ENCODE peak calls at places on chromosomes 3 and 15, in four cellular contexts. B, D, R and I are unnamed samples.

GRCh38 chr15:99336794-99337193 is 85.5 kb downstream of the LRRC28 start:
- DNase-seq in B (no peak), D (no peak), R (no peak), I (no peak)

GRCh38 chr3:19898725-19899124 is 35.3 kb downstream of the EFHB start:
- DNase-seq in B (no peak), D (no peak), R (no peak), I (no peak)

GRCh38 chr3:24237971-24238767 is 256.5 kb downstream of the THRB start:
- DNase-seq in B (no peak), D (peak), R (peak), I (peak)

GRCh38 chr15:60373327-60373726 is 24.5 kb downstream of the ANXA2 start:
- DNase-seq in B (no peak), D (no peak), R (no peak), I (no peak)

GRCh38 chr3:13301295-13301987 is 118.7 kb downstream of the NUP210 start:
- DNase-seq in B (no peak), D (no peak), R (peak), I (peak)

GRCh38 chr3:96803860-96804259 is 10.5 kb upstream of the EPHA6 start:
- DNase-seq in B (no peak), D (no peak), R (no peak), I (no peak)

GRCh38 chr3:136750209-136750921 is 1.8 kb downstream of the STAG1 start:
- DNase-seq in B (no peak), D (peak), R (no peak), I (no peak)

GRCh38 chr3:134361162-134361831 is 12.9 kb downstream of the AMOTL2 start:
- DNase-seq in B (peak), D (no peak), R (no peak), I (no peak)

GRCh38 chr3:123076496-123077418 is 9.9 kb downstream of the PDIA5 start:
- DNase-seq in B (peak), D (no peak), R (no peak), I (no peak)

GRCh38 chr15:67400890-67401289 is 120.0 kb upstream of the C15orf61 start:
- DNase-seq in B (no peak), D (no peak), R (no peak), I (no peak)

GRCh38 chr15:63465104-63465503 is 39.3 kb upstream of the USP3 start:
- DNase-seq in B (no peak), D (no peak), R (no peak), I (no peak)

GRCh38 chr3:39317571-39318169 is 11.8 kb upstream of the CCR8 start:
- DNase-seq in B (no peak), D (peak), R (no peak), I (no peak)

GRCh38 chr3:72058493-72059081 is 273.6 kb upstream of the PROK2 start:
- DNase-seq in B (peak), D (no peak), R (no peak), I (no peak)

GRCh38 chr15:27821273-27821672 is 277.8 kb downstream of the OCA2 start:
- DNase-seq in B (no peak), D (no peak), R (no peak), I (no peak)

GRCh38 chr3:127455541-127456450 is 134.7 kb downstream of the TPRA1 start:
- DNase-seq in B (peak), D (peak), R (no peak), I (peak)

GRCh38 chr3:124837730-124838186 is 49.4 kb downstream of the ITGB5 start:
- DNase-seq in B (peak), D (peak), R (no peak), I (peak)

GRCh38 chr15:35078221-35078915 is 6.7 kb downstream of the NANOGP8 start:
- DNase-seq in B (no peak), D (peak), R (peak), I (peak)

GRCh38 chr3:70281663-70282062 is 30.8 kb downstream of the MDFIC2 start:
- DNase-seq in B (no peak), D (no peak), R (peak), I (no peak)

GRCh38 chr3:101976473-101976872 is 127.2 kb downstream of the NFKBIZ start:
- DNase-seq in B (no peak), D (no peak), R (no peak), I (no peak)

GRCh38 chr3:63325386-63325785 is 47.3 kb downstream of the SYNPR start:
- DNase-seq in B (no peak), D (no peak), R (no peak), I (no peak)

GRCh38 chr3:23565376-23565775 is 240.4 kb upstream of the UBE2E1 start:
- DNase-seq in B (no peak), D (no peak), R (no peak), I (no peak)

GRCh38 chr15:20340331-20340811 is 201.2 kb downstream of the GOLGA6L6 start:
- DNase-seq in B (peak), D (no peak), R (no peak), I (no peak)

GRCh38 chr15:57560976-57561711 is 30.6 kb upstream of the MYZAP start:
- DNase-seq in B (peak), D (peak), R (no peak), I (peak)

GRCh38 chr3:9142346-9142745 is 107.1 kb downstream of the SRGAP3 start:
- DNase-seq in B (no peak), D (no peak), R (no peak), I (no peak)

GRCh38 chr3:58116161-58116955 is 94.4 kb downstream of the DNASE1L3 start:
- DNase-seq in B (no peak), D (no peak), R (no peak), I (no peak)

GRCh38 chr15:87944687-87945086 is 311.9 kb downstream of the NTRK3 start:
- DNase-seq in B (no peak), D (no peak), R (no peak), I (no peak)

GRCh38 chr15:69141286-69141701 is 19.1 kb upstream of the GLCE start:
- DNase-seq in B (no peak), D (no peak), R (no peak), I (no peak)

GRCh38 chr15:57866149-57866736 is 159.7 kb downstream of the POLR2M start:
- DNase-seq in B (no peak), D (peak), R (no peak), I (peak)

GRCh38 chr3:130539005-130539404 is 22.0 kb downstream of the COL6A6 start:
- DNase-seq in B (no peak), D (peak), R (no peak), I (peak)

GRCh38 chr3:120113128-120114116 is 19.2 kb upstream of the GSK3B start:
- DNase-seq in B (no peak), D (no peak), R (no peak), I (peak)

GRCh38 chr3:44021646-44022594 is 219.8 kb upstream of the TOPAZ1 start:
- DNase-seq in B (no peak), D (no peak), R (no peak), I (no peak)

GRCh38 chr3:10234526-10235230 is 13.6 kb upstream of the TATDN2 start:
- DNase-seq in B (no peak), D (no peak), R (no peak), I (no peak)

GRCh38 chr3:75171632-75172230 is 492.4 kb upstream of the FRG2C start:
- DNase-seq in B (no peak), D (no peak), R (no peak), I (no peak)

GRCh38 chr3:112293368-112294321 is at the start of gene SLC9C1:
- DNase-seq in B (no peak), D (peak), R (peak), I (peak)

GRCh38 chr3:131147534-131147933 is 120.9 kb downstream of the NEK11 start:
- DNase-seq in B (no peak), D (no peak), R (no peak), I (no peak)

GRCh38 chr3:111471851-111472250 is 70.1 kb upstream of the CD96 start:
- DNase-seq in B (no peak), D (no peak), R (no peak), I (no peak)